ENCODE peak calls at places on chromosomes 11 and 22, in ten cellular contexts. One of them, this sample, is unnamed.

GRCh38 chr11:86119062-86119461 is 50.2 kb upstream of the PICALM start:
- DNase-seq in NCI-H1105 treated with DMSO at 0.1 percent for 48 hours: peak
- DNase-seq in progenitor cell of endocrine pancreas: no peak
- DNase-seq in SK-N-SH: peak
- DNase-seq in HT1080: no peak
- DNase-seq in fibroblast of mammary gland: no peak
- DNase-seq in NCI-H526: no peak
- DNase-seq in prostate gland: no peak
- DNase-seq in lower lobe of right lung: no peak
- DNase-seq in activated T-cell treated with anti-CD3 and anti-CD28 coated beads for 4 hours: no peak
- DNase-seq in this sample: no peak

GRCh38 chr22:21680830-21681565 is 15.2 kb downstream of the PPIL2 start:
- DNase-seq in fibroblast of mammary gland: no peak
- DNase-seq in HT1080: no peak
- DNase-seq in activated T-cell treated with anti-CD3 and anti-CD28 coated beads for 4 hours: no peak
- DNase-seq in progenitor cell of endocrine pancreas: no peak
- DNase-seq in NCI-H1105 treated with DMSO at 0.1 percent for 48 hours: no peak
- DNase-seq in lower lobe of right lung: no peak
- DNase-seq in NCI-H526: no peak
- DNase-seq in SK-N-SH: no peak
- DNase-seq in prostate gland: no peak
- DNase-seq in this sample: peak

GRCh38 chr11:133833899-133834296 is 11.4 kb downstream of the SPATA19 start:
- DNase-seq in NCI-H526: no peak
- DNase-seq in lower lobe of right lung: no peak
- DNase-seq in prostate gland: no peak
- DNase-seq in HT1080: no peak
- DNase-seq in progenitor cell of endocrine pancreas: no peak
- DNase-seq in fibroblast of mammary gland: no peak
- DNase-seq in SK-N-SH: no peak
- DNase-seq in NCI-H1105 treated with DMSO at 0.1 percent for 48 hours: peak
- DNase-seq in activated T-cell treated with anti-CD3 and anti-CD28 coated beads for 4 hours: no peak
- DNase-seq in this sample: no peak

GRCh38 chr11:128502736-128503135 is 84.6 kb downstream of the ETS1 start:
- DNase-seq in HT1080: no peak
- DNase-seq in lower lobe of right lung: no peak
- DNase-seq in progenitor cell of endocrine pancreas: no peak
- DNase-seq in activated T-cell treated with anti-CD3 and anti-CD28 coated beads for 4 hours: no peak
- DNase-seq in NCI-H526: no peak
- DNase-seq in fibroblast of mammary gland: peak
- DNase-seq in SK-N-SH: no peak
- DNase-seq in prostate gland: no peak
- DNase-seq in NCI-H1105 treated with DMSO at 0.1 percent for 48 hours: no peak
- DNase-seq in this sample: no peak

GRCh38 chr11:1458340-1459218 is 28.0 kb downstream of the MOB2 start:
- DNase-seq in SK-N-SH: peak
- DNase-seq in NCI-H1105 treated with DMSO at 0.1 percent for 48 hours: peak
- DNase-seq in fibroblast of mammary gland: peak
- DNase-seq in prostate gland: peak
- DNase-seq in HT1080: no peak
- DNase-seq in NCI-H526: peak
- DNase-seq in activated T-cell treated with anti-CD3 and anti-CD28 coated beads for 4 hours: no peak
- DNase-seq in progenitor cell of endocrine pancreas: no peak
- DNase-seq in lower lobe of right lung: peak
- DNase-seq in this sample: no peak

GRCh38 chr11:12287374-12288211 is 89.8 kb upstream of the PARVA start:
- DNase-seq in progenitor cell of endocrine pancreas: peak
- DNase-seq in lower lobe of right lung: no peak
- DNase-seq in activated T-cell treated with anti-CD3 and anti-CD28 coated beads for 4 hours: no peak
- DNase-seq in SK-N-SH: peak
- DNase-seq in HT1080: peak
- DNase-seq in NCI-H1105 treated with DMSO at 0.1 percent for 48 hours: peak
- DNase-seq in NCI-H526: peak
- DNase-seq in fibroblast of mammary gland: peak
- DNase-seq in prostate gland: peak
- DNase-seq in this sample: no peak

GRCh38 chr11:44789466-44789865 is 62.7 kb downstream of the TSPAN18 start:
- DNase-seq in lower lobe of right lung: no peak
- DNase-seq in SK-N-SH: no peak
- DNase-seq in fibroblast of mammary gland: no peak
- DNase-seq in HT1080: no peak
- DNase-seq in progenitor cell of endocrine pancreas: no peak
- DNase-seq in activated T-cell treated with anti-CD3 and anti-CD28 coated beads for 4 hours: no peak
- DNase-seq in prostate gland: no peak
- DNase-seq in NCI-H1105 treated with DMSO at 0.1 percent for 48 hours: no peak
- DNase-seq in NCI-H526: no peak
- DNase-seq in this sample: no peak

GRCh38 chr22:49774499-49775151 is 53.0 kb downstream of the BRD1 start:
- DNase-seq in HT1080: no peak
- DNase-seq in lower lobe of right lung: no peak
- DNase-seq in NCI-H526: no peak
- DNase-seq in activated T-cell treated with anti-CD3 and anti-CD28 coated beads for 4 hours: no peak
- DNase-seq in NCI-H1105 treated with DMSO at 0.1 percent for 48 hours: no peak
- DNase-seq in fibroblast of mammary gland: no peak
- DNase-seq in SK-N-SH: no peak
- DNase-seq in progenitor cell of endocrine pancreas: no peak
- DNase-seq in prostate gland: no peak
- DNase-seq in this sample: no peak

GRCh38 chr11:101944896-101945295 is 28.6 kb upstream of the ANGPTL5 start:
- DNase-seq in SK-N-SH: peak
- DNase-seq in NCI-H526: no peak
- DNase-seq in fibroblast of mammary gland: no peak
- DNase-seq in prostate gland: no peak
- DNase-seq in HT1080: no peak
- DNase-seq in activated T-cell treated with anti-CD3 and anti-CD28 coated beads for 4 hours: no peak
- DNase-seq in NCI-H1105 treated with DMSO at 0.1 percent for 48 hours: peak
- DNase-seq in lower lobe of right lung: no peak
- DNase-seq in progenitor cell of endocrine pancreas: no peak
- DNase-seq in this sample: no peak

GRCh38 chr11:84947970-84948600 is 679.1 kb downstream of the DLG2 start:
- DNase-seq in NCI-H526: no peak
- DNase-seq in progenitor cell of endocrine pancreas: no peak
- DNase-seq in HT1080: no peak
- DNase-seq in SK-N-SH: no peak
- DNase-seq in fibroblast of mammary gland: peak
- DNase-seq in activated T-cell treated with anti-CD3 and anti-CD28 coated beads for 4 hours: no peak
- DNase-seq in lower lobe of right lung: no peak
- DNase-seq in NCI-H1105 treated with DMSO at 0.1 percent for 48 hours: no peak
- DNase-seq in prostate gland: no peak
- DNase-seq in this sample: no peak

GRCh38 chr22:22124374-22124773 is 120.2 kb upstream of the VPREB1 start:
- DNase-seq in activated T-cell treated with anti-CD3 and anti-CD28 coated beads for 4 hours: no peak
- DNase-seq in fibroblast of mammary gland: no peak
- DNase-seq in NCI-H526: no peak
- DNase-seq in SK-N-SH: no peak
- DNase-seq in prostate gland: no peak
- DNase-seq in NCI-H1105 treated with DMSO at 0.1 percent for 48 hours: no peak
- DNase-seq in progenitor cell of endocrine pancreas: no peak
- DNase-seq in HT1080: no peak
- DNase-seq in lower lobe of right lung: no peak
- DNase-seq in this sample: no peak

GRCh38 chr11:126387856-126388255 is 32.4 kb downstream of the ST3GAL4 start:
- DNase-seq in prostate gland: no peak
- DNase-seq in activated T-cell treated with anti-CD3 and anti-CD28 coated beads for 4 hours: no peak
- DNase-seq in HT1080: no peak
- DNase-seq in NCI-H1105 treated with DMSO at 0.1 percent for 48 hours: no peak
- DNase-seq in progenitor cell of endocrine pancreas: no peak
- DNase-seq in lower lobe of right lung: no peak
- DNase-seq in fibroblast of mammary gland: no peak
- DNase-seq in SK-N-SH: no peak
- DNase-seq in NCI-H526: no peak
- DNase-seq in this sample: no peak